ENCODE peak calls at places on chromosomes 4 and X, in seven cellular contexts. Q is suprapubic skin, D is neuronal stem cell, S is body of pancreas, V is HCT116, O is mammary epithelial cell, R is heart left ventricle. J is an unnamed sample. For H3K4me1, the result is how much of the 10 kb centered on the place peaks cover.

GRCh38 chrX:27680726-27681125 is 90.6 kb downstream of the DCAF8L2 start:
- DNase-seq in V (no peak), S (no peak), D (no peak), R (no peak), Q (no peak), O (peak), J (no peak)

GRCh38 chr4:94690851-94691254 is 66.9 kb upstream of the BMPR1B start:
- DNase-seq in R (no peak), D (no peak), S (no peak), V (no peak), O (peak), Q (no peak), J (no peak)

GRCh38 chr4:111228874-111229273 is 606.0 kb upstream of the PITX2 start:
- DNase-seq in S (no peak), Q (no peak), D (no peak), V (no peak), O (no peak), R (no peak), J (no peak)

GRCh38 chrX:131617182-131617581 is 73.3 kb downstream of the OR13H1 start:
- DNase-seq in R (no peak), O (peak), Q (no peak), S (no peak), V (no peak), D (no peak), J (no peak)

GRCh38 chrX:123993326-123993725 is 31.8 kb downstream of the STAG2 start:
- DNase-seq in R (no peak), S (no peak), D (no peak), Q (no peak), O (peak), V (no peak), J (no peak)

GRCh38 chr4:151862766-151863165 is 102.0 kb upstream of the GATB start:
- DNase-seq in D (no peak), V (no peak), R (no peak), Q (no peak), S (no peak), O (peak), J (no peak)

GRCh38 chrX:111869639-111870034 is 6.3 kb upstream of the TRPC5OS start:
- DNase-seq in D (peak), Q (no peak), V (peak), O (peak), S (peak), R (no peak), J (no peak)

GRCh38 chrX:125288343-125288742 is 31.3 kb upstream of the TEX13C start:
- DNase-seq in O (no peak), V (no peak), D (no peak), R (no peak), S (no peak), Q (no peak), J (no peak)

GRCh38 chr4:44583393-44583792 is 68.0 kb downstream of the YIPF7 start:
- DNase-seq in D (no peak), V (no peak), R (no peak), S (no peak), Q (no peak), O (peak), J (no peak)

GRCh38 chrX:46279214-46279924 is 265.9 kb downstream of the ZNF674 start:
- DNase-seq in V (no peak), R (no peak), O (peak), D (no peak), S (no peak), Q (no peak), J (no peak)

GRCh38 chrX:102892103-102892502 is 45.0 kb upstream of the RAB40AL start:
- DNase-seq in V (no peak), O (peak), R (no peak), S (no peak), Q (no peak), D (no peak), J (no peak)

GRCh38 chrX:15646031-15646430 is 18.6 kb downstream of the CLTRN start:
- DNase-seq in S (no peak), V (no peak), Q (no peak), R (no peak), D (no peak), O (no peak), J (no peak)

GRCh38 chrX:4240541-4241194 is 527.2 kb upstream of the PRKX start:
- DNase-seq in D (no peak), V (no peak), Q (no peak), O (no peak), R (no peak), S (no peak), J (no peak)

GRCh38 chr4:153638999-153639398 is 45.1 kb upstream of the TLR2 start:
- DNase-seq in R (no peak), Q (no peak), S (no peak), D (no peak), O (no peak), V (no peak), J (no peak)

GRCh38 chr4:153639556-153640475 is 44.3 kb upstream of the TLR2 start:
- DNase-seq in V (no peak), O (no peak), D (no peak), R (no peak), Q (no peak), S (no peak), J (no peak)

GRCh38 chr4:153641532-153641931 is 42.5 kb upstream of the TLR2 start:
- DNase-seq in R (no peak), V (no peak), Q (no peak), O (no peak), D (no peak), S (no peak), J (no peak)

GRCh38 chr4:153638011-153638410 is 46.1 kb upstream of the TLR2 start:
- DNase-seq in S (no peak), V (no peak), Q (no peak), O (no peak), R (no peak), D (no peak), J (no peak)

DNA sequence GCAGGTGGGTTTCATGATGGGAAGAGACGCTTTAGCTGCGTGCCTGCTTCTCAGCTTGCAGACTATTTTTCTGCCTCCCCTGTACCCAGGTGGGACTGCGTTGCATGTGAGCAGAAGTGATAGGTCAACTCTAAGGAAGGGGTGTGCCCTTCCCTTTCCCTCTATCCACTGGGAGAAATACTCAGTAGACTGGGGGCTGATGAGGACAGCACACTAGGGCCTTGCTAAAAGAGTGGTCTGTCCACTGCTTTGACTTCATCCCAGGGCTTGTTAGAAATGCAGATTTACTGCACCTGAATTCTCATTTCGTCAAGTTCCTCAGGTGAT is 43.6 kb upstream of the TLR2 start:
- DNase-seq in S (no peak), R (no peak), Q (no peak), D (no peak), V (no peak), O (no peak), J (no peak)
- H3K27ac ChIP-seq in S (no peak), R (no peak), Q (no peak), D (no peak), V (no peak), O (no peak), J (no peak)

GRCh38 chr4:186666252-186666651 is 57.4 kb downstream of the FAT1 start:
- DNase-seq in O (no peak), S (no peak), D (no peak), Q (no peak), R (no peak), V (no peak), J (no peak)

GRCh38 chr4:186666750-186667149 is 56.9 kb downstream of the FAT1 start:
- DNase-seq in Q (no peak), V (no peak), D (no peak), S (no peak), R (no peak), O (peak), J (no peak)

GRCh38 chr4:186669735-186670134 is 53.9 kb downstream of the FAT1 start:
- DNase-seq in O (no peak), D (no peak), R (no peak), V (no peak), S (no peak), Q (no peak), J (no peak)

GRCh38 chr4:186669159-186669720 is 54.4 kb downstream of the FAT1 start:
- DNase-seq in S (peak), O (peak), V (no peak), Q (no peak), R (no peak), D (no peak), J (no peak)
- H3K4me1 ChIP-seq in S (under half), O (under half), V (under half), Q (under half), R (under half), D (under half), J (under half)

GRCh38 chr4:76674995-76675394 is 222.9 kb downstream of the SOWAHB start:
- DNase-seq in Q (no peak), S (no peak), O (no peak), R (no peak), D (no peak), V (no peak), J (no peak)
- H3K27ac ChIP-seq in Q (no peak), S (no peak), O (no peak), R (no peak), D (no peak), V (no peak), J (no peak)

GRCh38 chr4:186688150-186688943 is 35.3 kb downstream of the FAT1 start:
- DNase-seq in V (no peak), R (no peak), D (no peak), Q (no peak), S (no peak), O (no peak), J (no peak)
- H3K4me1 ChIP-seq in V (half or more), R (under half), D (under half), Q (under half), S (under half), O (under half), J (under half)

GRCh38 chr4:107037188-107037587 is 1.1 kb upstream of the DKK2 start:
- DNase-seq in D (peak), V (no peak), Q (peak), O (no peak), R (peak), S (peak), J (no peak)

GRCh38 chr4:107036602-107037151 is 564 bp upstream of the DKK2 start:
- DNase-seq in V (no peak), O (no peak), D (peak), R (no peak), Q (peak), S (no peak), J (no peak)

GRCh38 chr4:107034091-107034698 is 1.9 kb downstream of the DKK2 start:
- DNase-seq in Q (peak), S (no peak), D (peak), O (no peak), R (peak), V (no peak), J (no peak)

GRCh38 chr4:107035711-107036601 is at the start of gene DKK2:
- DNase-seq in R (peak), V (no peak), Q (peak), O (no peak), D (peak), S (no peak), J (no peak)

DNA sequence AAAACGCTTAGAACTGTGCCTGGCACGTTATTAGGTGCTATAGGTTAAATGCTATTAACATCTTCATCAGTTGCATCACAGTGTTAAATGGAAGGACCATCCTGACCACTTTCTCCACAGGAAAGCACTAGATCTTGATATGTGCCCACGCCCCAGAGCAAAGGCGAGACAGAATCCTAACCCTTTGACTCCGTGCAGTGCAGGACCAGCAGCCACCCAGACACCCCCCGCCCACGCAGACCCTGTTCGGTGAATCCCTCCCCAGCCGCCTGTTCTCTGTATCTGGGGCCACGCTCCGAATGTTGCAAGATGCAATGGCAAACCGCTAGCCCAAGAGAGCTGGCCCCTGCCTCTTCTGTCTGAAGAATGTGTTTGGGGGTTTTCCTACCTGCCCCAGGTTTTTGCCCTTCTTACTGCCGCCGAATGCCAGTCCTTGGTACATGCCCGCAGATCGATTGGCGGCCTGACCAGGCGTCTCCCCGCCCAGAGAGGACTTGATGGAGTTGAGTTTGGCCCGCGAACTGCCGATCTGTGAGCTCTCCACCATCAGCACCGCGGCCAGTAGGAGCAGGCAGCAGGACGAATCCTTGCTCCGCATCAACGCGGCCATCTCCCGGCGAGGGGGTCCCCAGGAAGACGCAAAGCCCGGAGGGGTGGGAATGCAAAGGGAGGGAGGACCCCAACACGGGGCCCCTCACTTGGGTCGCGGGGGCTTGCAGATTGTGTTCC is 967 bp downstream of the DKK2 start:
- DNase-seq in S (no peak), R (no peak), D (peak), V (no peak), O (no peak), Q (peak), J (no peak)
- H3K27ac ChIP-seq in S (no peak), R (no peak), D (no peak), V (no peak), O (no peak), Q (no peak), J (no peak)

GRCh38 chrX:153690466-153690865 is 2.7 kb downstream of the SLC6A8 start:
- DNase-seq in V (no peak), Q (no peak), D (no peak), S (no peak), O (no peak), R (peak), J (no peak)
- H3K4me1 ChIP-seq in V (under half), Q (under half), D (under half), S (under half), O (under half), R (under half), J (under half)

GRCh38 chr4:16508968-16509367 is 282.7 kb upstream of the TAPT1 start:
- DNase-seq in R (no peak), V (no peak), O (no peak), D (no peak), Q (no peak), S (no peak), J (no peak)
- H3K27ac ChIP-seq in R (no peak), V (no peak), O (no peak), D (no peak), Q (no peak), S (no peak), J (no peak)

J was measured in effector memory CD4-positive, alpha-beta T cell.